ENCODE peak calls at places on chromosomes 13 and 19, in five cellular contexts. P is CD4-positive, CD25-positive, alpha-beta regulatory T cell; U is CD8-positive, alpha-beta T cell; V is brain microvascular endothelial cell; E is ascending aorta. F is an unnamed sample. For H3K27me3, the result is how much of the 10 kb centered on the place peaks cover.

GRCh38 chr19:1336079-1336684 is 47.5 kb upstream of the NDUFS7 start:
- DNase-seq in U (no peak), E (no peak), P (no peak), V (no peak), F (no peak)

GRCh38 chr13:69579351-69579750 is 528.3 kb upstream of the ATXN8OS start:
- DNase-seq in P (no peak), U (no peak), V (no peak), E (no peak), F (no peak)

GRCh38 chr13:77338961-77339401 is 12.1 kb upstream of the MYCBP2 start:
- DNase-seq in E (no peak), V (no peak), U (no peak), P (no peak), F (no peak)

GRCh38 chr13:49336655-49337054 is 88.9 kb downstream of the CDADC1 start:
- DNase-seq in U (no peak), P (no peak), V (no peak), E (no peak), F (no peak)

GRCh38 chr13:92312823-92313222 is 913.8 kb upstream of the GPC6 start:
- DNase-seq in P (no peak), E (no peak), V (no peak), U (no peak), F (no peak)

GRCh38 chr13:110265682-110266430 is 41.1 kb downstream of the COL4A1 start:
- DNase-seq in P (no peak), E (peak), U (no peak), V (no peak), F (no peak)

GRCh38 chr13:27176772-27177171 is 5.2 kb upstream of the USP12 start:
- DNase-seq in V (no peak), U (no peak), E (no peak), P (no peak), F (no peak)

GRCh38 chr19:44776402-44777096 is 1.1 kb upstream of the CBLC start:
- DNase-seq in P (no peak), V (no peak), U (no peak), E (no peak), F (no peak)

GRCh38 chr13:101520672-101521071 is 68.2 kb downstream of the ITGBL1 start:
- DNase-seq in U (no peak), P (peak), V (peak), E (no peak), F (no peak)

GRCh38 chr13:59367467-59367866 is 796.3 kb downstream of the DIAPH3 start:
- DNase-seq in P (no peak), U (no peak), E (no peak), V (no peak), F (no peak)

GRCh38 chr19:17466487-17466850 is 3.9 kb upstream of the SLC27A1 start:
- DNase-seq in E (no peak), U (no peak), V (no peak), P (no peak), F (no peak)

GRCh38 chr13:44618326-44618725 is 42.2 kb upstream of the TSC22D1 start:
- DNase-seq in P (no peak), E (no peak), U (no peak), V (no peak), F (no peak)

GRCh38 chr19:7690779-7691258 is 10.2 kb downstream of the TRAPPC5 start:
- DNase-seq in V (no peak), P (no peak), E (no peak), U (no peak), F (no peak)

GRCh38 chr13:109182777-109183465 is 553.5 kb downstream of the MYO16 start:
- DNase-seq in P (no peak), V (peak), U (no peak), E (no peak), F (no peak)

GRCh38 chr13:52109096-52109495 is 19.8 kb downstream of the NEK5 start:
- DNase-seq in U (no peak), V (no peak), P (no peak), E (no peak), F (no peak)

GRCh38 chr13:23430664-23431063 is 2.8 kb downstream of the SACS start:
- DNase-seq in U (no peak), E (no peak), P (no peak), V (no peak), F (no peak)

GRCh38 chr13:32309312-32309711 is 5.9 kb downstream of the ZAR1L start:
- DNase-seq in E (no peak), U (no peak), V (no peak), P (no peak), F (no peak)

GRCh38 chr19:3525052-3525451 is 13.9 kb upstream of the TEKTIP1 start:
- DNase-seq in U (no peak), P (no peak), E (no peak), V (no peak), F (no peak)

GRCh38 chr19:3526507-3527244 is 12.3 kb upstream of the TEKTIP1 start:
- DNase-seq in P (no peak), V (no peak), U (no peak), E (no peak), F (no peak)

GRCh38 chr19:3523361-3524074 is 15.5 kb upstream of the TEKTIP1 start:
- DNase-seq in P (no peak), E (no peak), V (no peak), U (no peak), F (no peak)

GRCh38 chr19:3522421-3523360 is 16.3 kb upstream of the TEKTIP1 start:
- DNase-seq in P (no peak), U (no peak), E (no peak), V (no peak), F (no peak)

DNA sequence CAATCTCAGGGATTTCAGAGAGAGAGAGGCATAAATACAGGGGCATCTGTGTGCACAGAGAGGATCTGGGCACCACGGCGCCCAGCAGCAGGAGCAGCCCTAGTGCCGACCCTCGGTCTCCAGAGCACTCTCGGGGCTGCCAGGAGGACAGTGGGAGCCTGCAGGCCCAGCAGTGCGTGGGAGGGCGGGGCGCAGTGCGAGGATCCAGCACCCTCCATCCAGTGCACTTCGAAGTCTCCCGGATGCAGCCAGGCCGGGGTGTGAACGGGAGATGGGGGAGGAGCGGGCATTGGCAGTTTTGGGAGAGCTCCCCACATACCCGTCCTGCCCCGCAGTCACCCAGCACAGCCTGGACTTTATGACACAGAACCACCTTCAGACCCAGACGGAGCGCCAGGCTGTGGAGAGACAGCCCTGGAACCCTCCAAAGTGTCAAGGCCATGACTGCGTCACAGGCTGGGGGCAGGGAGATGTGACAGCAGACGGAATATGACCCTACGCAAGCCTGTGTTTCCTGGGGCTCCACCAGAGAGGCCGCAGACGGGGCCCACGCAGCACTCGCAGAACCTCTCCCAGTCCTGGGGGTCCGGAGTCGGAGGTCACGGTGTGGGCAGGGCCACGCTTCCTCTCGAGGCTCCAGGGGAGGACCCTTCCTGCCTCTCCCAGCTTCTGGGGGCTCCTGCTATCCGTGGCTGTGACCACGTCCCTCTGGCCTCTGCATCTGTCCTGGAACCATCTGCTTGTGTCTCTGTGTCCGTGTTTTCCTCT is 14.7 kb upstream of the TEKTIP1 start:
- DNase-seq in E (no peak), P (no peak), U (no peak), V (no peak), F (no peak)
- H3K27me3 ChIP-seq in E (under half), P (under half), U (under half), V (under half), F (under half)

GRCh38 chr19:13116282-13117175 is at the start of gene TRMT1:
- DNase-seq in E (peak), P (peak), V (peak), U (peak), F (peak)

GRCh38 chr19:13118424-13119193 is 545 bp downstream of the NACC1 start:
- DNase-seq in U (no peak), E (no peak), P (peak), V (no peak), F (no peak)

GRCh38 chr19:13117772-13118423 is at the start of gene NACC1:
- DNase-seq in P (peak), E (peak), V (peak), U (peak), F (peak)

GRCh38 chr19:13115936-13116281 is 631 bp downstream of the TRMT1 start:
- DNase-seq in P (no peak), E (no peak), U (no peak), V (no peak), F (no peak)

GRCh38 chr19:13117176-13117771 is 734 bp upstream of the TRMT1 start:
- DNase-seq in V (no peak), U (no peak), P (peak), E (no peak), F (no peak)
- H3K4me3 ChIP-seq in V (peak), U (peak), P (peak), E (peak), F (peak)

GRCh38 chr19:55141696-55142095 is 7.3 kb downstream of the TNNT1 start:
- DNase-seq in P (no peak), V (no peak), E (no peak), U (no peak), F (no peak)
- H3K27me3 ChIP-seq in P (under half), V (under half), E (under half), U (under half), F (under half)

DNA sequence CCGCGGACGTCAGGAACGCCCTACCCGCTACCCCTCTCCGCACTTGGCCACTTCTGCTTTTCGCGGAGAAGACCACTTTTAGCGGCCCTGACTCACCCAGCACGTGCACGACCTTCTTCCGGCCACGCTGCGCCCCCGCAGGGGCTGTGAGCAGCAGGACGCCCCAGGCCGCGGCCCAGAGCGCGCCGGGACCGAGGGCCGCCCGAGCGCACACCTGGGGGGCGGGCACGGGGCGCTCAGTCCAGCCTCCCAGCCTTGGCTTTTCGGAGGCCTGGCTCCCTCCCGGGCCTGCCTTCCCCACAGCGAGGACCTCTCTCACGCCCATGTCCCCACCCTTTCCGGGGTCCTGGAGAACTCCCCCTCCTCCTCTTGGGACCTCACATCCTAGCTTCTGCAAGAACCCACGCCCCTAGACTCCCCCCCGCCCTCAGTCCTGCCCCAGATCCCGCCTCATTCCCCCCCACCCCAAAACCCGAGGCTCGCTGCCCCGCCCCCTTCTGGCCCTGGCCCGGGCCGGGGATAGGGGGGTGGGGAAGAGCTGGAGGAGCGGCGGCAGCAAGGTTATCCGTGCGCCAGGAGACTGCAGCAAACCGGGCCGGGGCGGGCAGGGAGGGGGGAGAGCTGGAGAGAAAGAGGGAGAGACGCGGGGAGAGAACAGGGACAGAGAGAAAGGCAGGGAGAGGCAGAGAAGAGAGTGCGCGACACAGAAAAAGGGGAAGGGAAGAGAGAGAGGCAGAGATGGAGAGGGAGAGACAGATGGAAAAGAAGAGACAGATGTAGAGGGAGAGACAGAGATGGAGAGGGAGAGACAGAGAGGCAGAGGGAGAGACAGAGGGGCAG is 11.5 kb downstream of the TM6SF2 start:
- DNase-seq in U (no peak), E (no peak), V (no peak), P (no peak), F (no peak)
- H3K4me3 ChIP-seq in U (no peak), E (peak), V (no peak), P (no peak), F (no peak)

GRCh38 chr19:54160948-54161347 is 1.4 kb upstream of the LENG1 start:
- DNase-seq in P (no peak), U (no peak), V (no peak), E (no peak), F (no peak)
- H3K27me3 ChIP-seq in P (under half), U (under half), V (under half), E (under half), F (under half)

DNA sequence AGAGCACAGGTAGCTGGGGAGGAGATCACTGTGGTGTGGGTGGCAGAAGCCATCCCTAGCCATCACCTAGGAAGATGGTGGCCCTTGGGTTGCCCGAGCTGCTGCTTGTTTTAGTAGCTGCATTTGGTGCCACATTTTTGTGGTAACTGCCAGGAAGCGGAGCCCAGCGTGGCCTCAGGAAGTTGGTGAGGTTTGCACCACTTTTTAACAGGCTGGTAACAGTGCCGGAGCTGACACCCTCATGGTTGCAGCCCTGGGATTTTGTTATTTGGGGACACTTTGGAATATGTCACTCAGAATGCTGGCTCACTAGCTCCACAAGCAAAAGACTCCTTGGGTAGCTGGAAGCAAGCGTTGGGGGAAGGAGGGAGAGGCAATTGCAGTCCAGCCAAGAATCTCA is 22.1 kb downstream of the ACTN4 start:
- DNase-seq in E (no peak), P (peak), V (no peak), U (peak), F (no peak)
- H3K4me3 ChIP-seq in E (no peak), P (peak), V (no peak), U (no peak), F (peak)

DNA sequence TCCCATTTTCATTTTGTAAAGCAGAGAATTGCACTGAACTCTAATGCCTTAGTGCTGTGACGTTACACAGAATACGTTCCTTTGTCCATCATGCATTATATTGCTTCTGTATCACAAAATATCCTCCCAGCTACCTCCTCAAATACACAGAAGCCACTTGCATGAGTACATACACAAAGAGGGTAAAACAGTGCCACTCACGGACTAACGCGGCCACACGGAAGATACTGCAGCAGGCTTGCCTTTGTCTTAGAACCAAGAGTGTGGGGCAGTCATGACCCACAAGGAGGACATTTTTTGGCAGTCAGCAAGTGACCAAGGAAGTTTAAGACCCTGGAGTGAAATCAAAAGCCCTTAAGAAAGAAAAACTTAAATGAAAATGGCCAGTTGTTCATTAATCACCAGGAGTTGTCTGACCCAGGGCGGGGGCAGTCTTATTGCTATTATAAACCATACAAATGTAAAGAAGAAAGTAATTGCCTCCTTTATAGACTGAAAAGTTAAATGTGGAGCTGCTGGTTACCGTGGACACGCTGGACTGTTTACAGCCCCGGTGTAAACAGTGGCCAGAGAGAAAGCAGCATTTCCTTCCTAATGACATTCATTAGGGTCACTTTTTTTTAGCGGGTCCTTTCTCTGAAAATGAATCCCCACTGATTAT is 66.7 kb downstream of the SOX1 start:
- DNase-seq in V (no peak), P (no peak), E (no peak), U (no peak), F (no peak)
- H3K27me3 ChIP-seq in V (under half), P (under half), E (under half), U (under half), F (under half)

GRCh38 chr13:43240278-43240677 is 216.9 kb downstream of the DNAJC15 start:
- DNase-seq in P (no peak), U (no peak), V (no peak), E (no peak), F (no peak)
- H3K4me3 ChIP-seq in P (no peak), U (no peak), V (no peak), E (no peak), F (no peak)

GRCh38 chr19:46014534-46014933 is 8.3 kb downstream of the PGLYRP1 start:
- DNase-seq in V (no peak), E (no peak), U (no peak), P (no peak), F (no peak)
- H3K27me3 ChIP-seq in V (under half), E (under half), U (under half), P (under half), F (under half)

GRCh38 chr13:30341815-30342570 is 34.6 kb upstream of the KATNAL1 start:
- DNase-seq in E (peak), V (peak), U (no peak), P (no peak), F (no peak)
- H3K4me3 ChIP-seq in E (peak), V (no peak), U (no peak), P (no peak), F (no peak)